ENCODE peak calls at places on chromosomes 11 and 22, in seven cellular contexts. V is NCI-H774, E is SHP77 treated with DMSO at 0.1 percent for 48 hours, T is HAP-1, K is HS-5, F is mesothelial cell of epicardium, Y is NCI-H1930. C is an unnamed sample.

GRCh38 chr11:15280393-15280792 is 165.7 kb downstream of the INSC start:
- DNase-seq in V (no peak), E (no peak), T (no peak), K (no peak), F (no peak), Y (no peak), C (no peak)

GRCh38 chr22:28802595-28803087 is 2.3 kb upstream of the XBP1 start:
- DNase-seq in V (no peak), E (no peak), T (no peak), K (no peak), F (no peak), Y (no peak), C (no peak)

GRCh38 chr11:124676386-124676785 is 2.7 kb downstream of the SPA17 start:
- DNase-seq in V (no peak), E (no peak), T (no peak), K (no peak), F (no peak), Y (no peak), C (no peak)

GRCh38 chr11:41301023-41301422 is 158.4 kb downstream of the LRRC4C start:
- DNase-seq in V (peak; percentile 21), E (no peak), T (no peak), K (no peak), F (no peak), Y (no peak), C (no peak)

GRCh38 chr11:45030778-45031177 is 80.1 kb upstream of the TP53I11 start:
- DNase-seq in V (no peak), E (no peak), T (no peak), K (no peak), F (no peak), Y (no peak), C (no peak)

GRCh38 chr11:100546714-100547113 is 140.4 kb upstream of the ARHGAP42 start:
- DNase-seq in V (no peak), E (no peak), T (no peak), K (peak; percentile 73), F (no peak), Y (no peak), C (no peak)

GRCh38 chr11:126716456-126717083 is 284.0 kb downstream of the KIRREL3 start:
- DNase-seq in V (peak; percentile 29), E (peak; percentile 3), T (peak; percentile 21), K (no peak), F (peak; percentile 72), Y (no peak), C (no peak)

GRCh38 chr11:8959546-8960166 is 4.6 kb downstream of the TMEM9B start:
- DNase-seq in V (peak; percentile 7), E (peak; percentile 1), T (peak; percentile 78), K (peak; percentile 67), F (no peak), Y (peak; percentile 16), C (no peak)

GRCh38 chr11:44993971-44994705 is 43.5 kb upstream of the TP53I11 start:
- DNase-seq in V (no peak), E (no peak), T (no peak), K (no peak), F (peak; percentile 20), Y (no peak), C (no peak)

GRCh38 chr22:17910561-17911311 is 113.6 kb downstream of the MICAL3 start:
- DNase-seq in V (no peak), E (no peak), T (no peak), K (peak; percentile 88), F (no peak), Y (no peak), C (no peak)

GRCh38 chr22:41862160-41862529 is 29.2 kb downstream of the SREBF2 start:
- DNase-seq in V (no peak), E (no peak), T (no peak), K (no peak), F (no peak), Y (no peak), C (no peak)

GRCh38 chr11:19200410-19201201 is 1.2 kb downstream of the CSRP3 start:
- DNase-seq in V (no peak), E (no peak), T (no peak), K (peak; percentile 44), F (no peak), Y (no peak), C (no peak)

GRCh38 chr11:2562181-2562581 is 117.4 kb downstream of the KCNQ1 start:
- DNase-seq in V (no peak), E (no peak), T (no peak), K (no peak), F (no peak), Y (no peak), C (no peak)

GRCh38 chr22:31944700-31945477 is 554 bp downstream of the YWHAH start:
- DNase-seq in V (no peak), E (no peak), T (no peak), K (no peak), F (peak; percentile 56), Y (no peak), C (peak; percentile 14)